ENCODE peak calls at places on chromosomes 3 and 15, in five cellular contexts. O is upper lobe of left lung, P is H54, G is A549, A is suprapubic skin. D is an unnamed sample.

GRCh38 chr3:72896996-72897757 is 9.3 kb downstream of the GXYLT2 start:
- DNase-seq in O (no peak), P (no peak), G (no peak), A (no peak), D (no peak)

GRCh38 chr3:112143251-112143650 is 10.2 kb upstream of the GCSAM start:
- DNase-seq in O (no peak), P (no peak), G (no peak), A (no peak), D (no peak)

GRCh38 chr3:53705774-53706173 is 140.4 kb downstream of the CHDH start:
- DNase-seq in O (no peak), P (no peak), G (no peak), A (no peak), D (peak; percentile 71)

GRCh38 chr3:97949110-97949485 is 23.1 kb downstream of the RIOX2 start:
- DNase-seq in O (no peak), P (no peak), G (no peak), A (no peak), D (no peak)

GRCh38 chr3:30222436-30222835 is 384.0 kb upstream of the TGFBR2 start:
- DNase-seq in O (no peak), P (no peak), G (no peak), A (no peak), D (no peak)

GRCh38 chr3:43255675-43256074 is 30.7 kb upstream of the SNRK start:
- DNase-seq in O (no peak), P (no peak), G (no peak), A (no peak), D (no peak)

GRCh38 chr15:37058316-37058985 is 41.9 kb downstream of the MEIS2 start:
- DNase-seq in O (no peak), P (no peak), G (no peak), A (no peak), D (no peak)

GRCh38 chr3:12369598-12369997 is 80.7 kb downstream of the PPARG start:
- DNase-seq in O (no peak), P (no peak), G (no peak), A (no peak), D (no peak)

GRCh38 chr15:39657714-39658113 is 76.8 kb downstream of the THBS1 start:
- DNase-seq in O (no peak), P (peak; percentile 22), G (no peak), A (no peak), D (no peak)

GRCh38 chr3:30440880-30441279 is 165.5 kb upstream of the TGFBR2 start:
- DNase-seq in O (no peak), P (no peak), G (no peak), A (no peak), D (no peak)

GRCh38 chr3:25654576-25654975 is 10.1 kb downstream of the TOP2B start:
- DNase-seq in O (no peak), P (no peak), G (no peak), A (no peak), D (no peak)

GRCh38 chr15:98684441-98684840 is 36.1 kb downstream of the IGF1R start:
- DNase-seq in O (no peak), P (no peak), G (no peak), A (no peak), D (no peak)

GRCh38 chr3:107142786-107143185 is 234.5 kb upstream of the CCDC54 start:
- DNase-seq in O (no peak), P (no peak), G (no peak), A (no peak), D (no peak)

GRCh38 chr3:115783938-115784738 is 160.8 kb downstream of the GAP43 start:
- DNase-seq in O (peak; percentile 94), P (peak; percentile 82), G (peak; percentile 90), A (peak; percentile 92), D (peak; percentile 97)

GRCh38 chr15:64930778-64931240 is 19.1 kb downstream of the ANKDD1A start:
- DNase-seq in O (no peak), P (peak; percentile 57), G (no peak), A (no peak), D (peak; percentile 8)

GRCh38 chr3:126439346-126439967 is 36.2 kb downstream of the ZXDC start:
- DNase-seq in O (no peak), P (no peak), G (no peak), A (no peak), D (peak; percentile 78)

GRCh38 chr15:64809649-64810498 is 15.6 kb downstream of the PIF1 start:
- DNase-seq in O (peak; percentile 71), P (peak; percentile 77), G (peak; percentile 98), A (peak; percentile 86), D (peak; percentile 95)

GRCh38 chr3:53153267-53153823 is 7.7 kb upstream of the PRKCD start:
- DNase-seq in O (no peak), P (no peak), G (no peak), A (no peak), D (no peak)

DNA sequence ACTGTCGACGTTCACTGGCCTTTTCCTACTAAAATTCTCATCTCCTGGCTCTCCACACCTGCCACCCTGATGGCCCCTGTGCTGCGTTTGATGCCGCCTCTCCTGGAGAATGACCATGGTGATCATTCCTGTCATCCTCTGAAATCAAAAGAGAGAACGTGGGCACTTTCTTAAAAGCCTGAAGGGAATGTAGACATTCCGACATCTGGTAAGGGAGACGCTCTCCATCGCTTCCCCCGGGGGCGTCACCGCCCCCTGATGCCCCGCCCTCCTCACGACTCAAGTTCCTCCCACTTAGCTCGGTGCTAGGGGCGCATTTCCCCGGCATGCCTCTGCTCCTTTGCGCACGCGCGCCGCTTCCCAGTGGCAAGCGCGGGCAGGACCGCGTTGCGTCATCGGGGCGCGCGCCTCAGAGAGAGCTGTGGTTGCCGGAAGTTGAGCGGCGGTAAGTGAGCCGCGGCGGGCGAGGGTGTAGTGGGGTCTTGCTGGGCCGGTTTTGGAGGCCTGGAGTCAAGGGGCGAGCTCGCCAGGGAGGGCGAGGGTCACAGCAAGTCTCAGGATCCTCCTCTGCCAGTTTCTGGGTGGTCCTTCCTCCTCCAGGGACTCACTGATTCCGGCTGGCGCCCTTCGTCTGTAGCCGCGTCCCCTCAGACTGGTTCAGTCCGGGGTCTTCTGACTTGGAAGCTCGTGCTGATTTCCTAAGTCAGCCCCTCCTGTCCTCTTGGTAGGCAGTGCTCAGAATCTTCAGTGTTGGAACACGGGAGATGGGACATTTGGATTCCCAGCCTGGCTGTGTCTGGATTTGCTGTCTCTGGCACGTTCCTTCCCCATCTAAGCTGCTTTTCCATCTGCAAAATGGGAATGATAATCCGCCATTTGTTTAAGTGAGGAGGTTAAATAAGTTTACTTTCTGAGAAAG is at the start of gene ATG7:
- DNase-seq in O (peak; percentile 98), P (peak; percentile 88), G (peak; percentile 95), A (peak; percentile 99), D (peak; percentile 99)
- TF ChIP-seq POLR2A in O (peak; percentile 90), P (peak; percentile 80), G (peak; percentile 94), A (peak; percentile 95), D (no peak)

DNA sequence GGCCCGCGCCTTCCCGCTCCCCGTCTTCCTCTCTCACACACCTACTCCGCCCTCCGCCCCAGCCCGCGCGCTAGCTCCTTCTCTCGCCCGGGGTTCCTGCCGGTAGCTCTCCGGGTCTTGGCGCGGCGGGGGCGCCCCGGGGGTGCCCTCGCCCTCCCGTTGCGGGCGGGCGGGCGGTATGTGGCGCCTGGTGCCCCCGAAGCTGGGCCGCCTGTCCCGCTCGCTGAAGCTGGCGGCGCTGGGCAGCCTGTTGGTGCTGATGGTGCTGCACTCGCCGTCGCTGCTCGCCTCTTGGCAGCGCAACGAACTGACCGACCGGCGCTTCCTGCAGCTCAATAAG is 502 bp downstream of the DIPK2A start:
- DNase-seq in O (no peak), P (no peak), G (no peak), A (peak; percentile 95), D (peak; percentile 94)
- TF ChIP-seq POLR2A in O (no peak), P (no peak), G (no peak), A (no peak), D (no peak)

GRCh38 chr3:46097691-46098241 is 70.5 kb upstream of the XCR1 start:
- DNase-seq in O (no peak), P (no peak), G (no peak), A (no peak), D (peak; percentile 47)
- TF ChIP-seq POLR2A in O (no peak), P (no peak), G (no peak), A (no peak), D (no peak)

DNA sequence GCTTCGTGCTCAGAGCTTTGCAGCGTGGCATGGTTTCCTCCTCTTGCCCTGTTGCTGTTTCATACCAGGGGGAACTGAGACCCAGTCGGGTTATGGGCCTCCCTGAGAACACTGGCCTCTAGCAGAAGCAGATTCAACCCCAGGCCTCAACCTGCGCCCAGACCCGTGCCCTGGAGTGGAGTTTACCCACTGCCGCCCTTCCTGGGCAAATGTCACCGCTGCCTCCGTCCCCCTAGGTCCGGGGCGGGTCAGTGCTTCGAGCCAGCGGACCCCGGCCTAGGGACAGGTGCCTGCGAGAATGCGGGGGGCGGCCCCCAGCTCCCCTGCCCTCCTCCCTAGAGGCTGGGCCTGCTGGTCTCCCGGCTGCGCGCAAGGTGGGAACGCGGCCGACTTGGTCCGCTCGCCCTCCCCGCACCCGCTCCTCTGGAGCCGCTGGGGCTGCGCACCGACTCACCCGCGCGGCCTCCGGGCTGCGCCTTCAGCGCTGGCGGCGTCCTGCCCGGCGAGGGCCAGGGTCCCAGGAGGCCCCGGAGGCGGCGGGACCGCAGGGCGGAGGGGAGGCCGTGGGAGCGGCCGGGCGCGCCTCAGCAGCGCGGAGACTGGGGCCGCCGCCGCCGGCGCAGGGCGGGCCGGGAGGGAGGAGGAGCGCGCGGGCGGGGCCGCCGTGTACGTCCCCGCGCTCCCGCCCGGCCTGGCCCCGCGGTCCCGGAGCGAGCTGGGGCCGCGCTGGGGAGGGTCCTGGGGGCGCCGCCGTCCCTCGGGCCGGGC is at the start of gene PIGZ:
- DNase-seq in O (peak; percentile 37), P (peak; percentile 71), G (no peak), A (peak; percentile 65), D (no peak)
- TF ChIP-seq POLR2A in O (peak; percentile 16), P (peak; percentile 44), G (peak; percentile 26), A (no peak), D (no peak)

DNA sequence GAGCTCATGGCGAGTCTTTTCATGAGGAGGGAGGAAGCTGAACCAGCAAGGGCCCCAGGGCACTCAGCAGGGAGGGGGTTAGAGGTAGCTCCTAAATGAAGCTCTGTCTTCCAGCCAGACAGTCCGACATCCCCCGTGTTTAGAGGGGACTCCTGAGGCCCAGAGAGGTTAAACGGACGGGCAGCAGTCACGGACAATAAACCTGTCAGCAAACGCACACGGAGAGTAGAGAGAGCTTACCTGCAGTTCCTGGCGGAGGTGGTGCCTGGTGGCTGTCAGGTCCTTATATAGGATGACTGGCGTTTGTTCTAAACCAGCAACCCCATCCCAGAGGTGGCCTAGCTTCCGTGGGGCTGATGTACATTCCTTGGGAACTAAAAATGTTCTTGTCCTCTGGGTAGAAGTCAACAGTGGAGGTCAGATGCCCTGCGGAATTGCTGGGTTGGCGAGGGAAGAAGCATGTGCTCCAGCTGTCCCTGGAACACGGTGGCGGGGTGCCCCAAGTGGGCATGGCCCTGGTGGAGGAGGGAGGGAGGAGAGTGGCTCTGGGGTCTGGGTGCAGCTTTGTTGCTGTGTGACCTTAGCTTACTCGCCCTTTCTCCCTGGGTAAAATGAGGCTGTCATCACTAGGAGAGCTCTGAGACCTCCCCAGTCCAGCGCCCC is 2.1 kb downstream of the GHRL start:
- DNase-seq in O (no peak), P (no peak), G (no peak), A (no peak), D (no peak)
- TF ChIP-seq POLR2A in O (no peak), P (no peak), G (no peak), A (no peak), D (no peak)

D was measured in lower leg skin.